ENCODE peak calls at places on chromosome 6, in ten cellular contexts. R, Q, E, N, T, I, X, J, K and W are unnamed samples.

GRCh38 chr6:170516783-170517616 is 36.1 kb downstream of the PSMB1 start:
- DNase-seq in R (peak), Q (peak), E (peak), N (peak), T (no peak), I (peak), X (peak), J (no peak), K (peak), W (peak)

GRCh38 chr6:47168176-47168575 is 126.0 kb upstream of the ADGRF1 start:
- DNase-seq in R (no peak), Q (no peak), E (peak), N (no peak), T (no peak), I (no peak), X (peak), J (no peak), K (no peak), W (no peak)

GRCh38 chr6:117550618-117551242 is 51.6 kb downstream of the GOPC start:
- DNase-seq in R (no peak), Q (no peak), E (no peak), N (no peak), T (no peak), I (no peak), X (no peak), J (no peak), K (no peak), W (no peak)

GRCh38 chr6:36963451-36964290 is 9.1 kb downstream of the PI16 start:
- DNase-seq in R (peak), Q (no peak), E (no peak), N (no peak), T (no peak), I (no peak), X (no peak), J (no peak), K (peak), W (no peak)

GRCh38 chr6:2791124-2792050 is 26.2 kb downstream of the WRNIP1 start:
- DNase-seq in R (peak), Q (peak), E (peak), N (peak), T (no peak), I (peak), X (peak), J (peak), K (peak), W (peak)

GRCh38 chr6:109523478-109523877 is 40.5 kb upstream of the ZBTB24 start:
- DNase-seq in R (no peak), Q (no peak), E (peak), N (no peak), T (no peak), I (no peak), X (no peak), J (no peak), K (no peak), W (peak)

GRCh38 chr6:81263531-81264168 is 488.8 kb downstream of the TENT5A start:
- DNase-seq in R (no peak), Q (no peak), E (no peak), N (no peak), T (no peak), I (no peak), X (no peak), J (no peak), K (no peak), W (no peak)

GRCh38 chr6:24501914-24502313 is 7.1 kb downstream of the ALDH5A1 start:
- DNase-seq in R (no peak), Q (no peak), E (no peak), N (no peak), T (no peak), I (no peak), X (no peak), J (no peak), K (no peak), W (no peak)

GRCh38 chr6:130966581-130966980 is 96.5 kb downstream of the EPB41L2 start:
- DNase-seq in R (no peak), Q (no peak), E (no peak), N (peak), T (no peak), I (no peak), X (no peak), J (no peak), K (no peak), W (no peak)

GRCh38 chr6:157892363-157892878 is 69.4 kb downstream of the SNX9 start:
- DNase-seq in R (peak), Q (no peak), E (no peak), N (no peak), T (no peak), I (no peak), X (no peak), J (no peak), K (no peak), W (no peak)

GRCh38 chr6:70547313-70547712 is 19.4 kb upstream of the SDHAF4 start:
- DNase-seq in R (peak), Q (peak), E (peak), N (peak), T (no peak), I (no peak), X (no peak), J (no peak), K (no peak), W (no peak)

GRCh38 chr6:139425780-139426179 is 51.3 kb upstream of the CITED2 start:
- DNase-seq in R (no peak), Q (no peak), E (no peak), N (no peak), T (no peak), I (no peak), X (no peak), J (no peak), K (no peak), W (no peak)

GRCh38 chr6:38713812-38714211 is 1.3 kb upstream of the DNAH8 start:
- DNase-seq in R (peak), Q (no peak), E (no peak), N (no peak), T (peak), I (no peak), X (no peak), J (no peak), K (no peak), W (no peak)

GRCh38 chr6:77620290-77620882 is 32.5 kb upstream of the MEI4 start:
- DNase-seq in R (no peak), Q (peak), E (no peak), N (no peak), T (no peak), I (peak), X (peak), J (no peak), K (no peak), W (no peak)

GRCh38 chr6:127879685-127880084 is 21.2 kb downstream of the THEMIS start:
- DNase-seq in R (no peak), Q (peak), E (peak), N (no peak), T (no peak), I (peak), X (no peak), J (no peak), K (no peak), W (no peak)

GRCh38 chr6:7986219-7986618 is 75.6 kb upstream of the TXNDC5 start:
- DNase-seq in R (no peak), Q (no peak), E (no peak), N (no peak), T (no peak), I (no peak), X (no peak), J (no peak), K (no peak), W (no peak)

GRCh38 chr6:14386263-14386981 is 268.9 kb downstream of the CD83 start:
- DNase-seq in R (no peak), Q (no peak), E (no peak), N (no peak), T (no peak), I (no peak), X (no peak), J (no peak), K (no peak), W (no peak)

GRCh38 chr6:5208491-5208890 is 52.3 kb downstream of the LYRM4 start:
- DNase-seq in R (no peak), Q (no peak), E (no peak), N (no peak), T (no peak), I (no peak), X (no peak), J (no peak), K (no peak), W (no peak)

GRCh38 chr6:6688951-6689350 is 100.4 kb downstream of the LY86 start:
- DNase-seq in R (no peak), Q (no peak), E (no peak), N (no peak), T (no peak), I (no peak), X (no peak), J (no peak), K (no peak), W (no peak)

GRCh38 chr6:122736166-122736565 is 43.4 kb upstream of the FABP7 start:
- DNase-seq in R (no peak), Q (no peak), E (no peak), N (peak), T (no peak), I (no peak), X (peak), J (no peak), K (no peak), W (no peak)

GRCh38 chr6:98845201-98846020 is 11.0 kb downstream of the POU3F2 start:
- DNase-seq in R (peak), Q (peak), E (peak), N (peak), T (no peak), I (peak), X (peak), J (peak), K (peak), W (no peak)

GRCh38 chr6:89145962-89146747 is at the start of gene PM20D2:
- DNase-seq in R (peak), Q (peak), E (no peak), N (peak), T (peak), I (peak), X (peak), J (peak), K (peak), W (peak)

GRCh38 chr6:131976545-131977061 is 25.4 kb upstream of the CCN2 start:
- DNase-seq in R (no peak), Q (no peak), E (no peak), N (no peak), T (no peak), I (no peak), X (no peak), J (no peak), K (no peak), W (peak)

GRCh38 chr6:23637296-23637695 is 488.7 kb upstream of the NRSN1 start:
- DNase-seq in R (no peak), Q (no peak), E (no peak), N (no peak), T (no peak), I (no peak), X (no peak), J (no peak), K (no peak), W (no peak)

GRCh38 chr6:101626264-101626663 is 232.8 kb downstream of the GRIK2 start:
- DNase-seq in R (no peak), Q (no peak), E (no peak), N (peak), T (no peak), I (no peak), X (no peak), J (no peak), K (no peak), W (no peak)

GRCh38 chr6:90194371-90194841 is 102.2 kb downstream of the BACH2 start:
- DNase-seq in R (no peak), Q (no peak), E (peak), N (no peak), T (no peak), I (no peak), X (no peak), J (no peak), K (no peak), W (no peak)

GRCh38 chr6:11428895-11429294 is 108.7 kb upstream of the TMEM170B start:
- DNase-seq in R (no peak), Q (no peak), E (peak), N (no peak), T (no peak), I (no peak), X (no peak), J (no peak), K (no peak), W (no peak)

GRCh38 chr6:21914121-21914973 is 320.8 kb downstream of the SOX4 start:
- DNase-seq in R (no peak), Q (no peak), E (no peak), N (no peak), T (no peak), I (no peak), X (no peak), J (no peak), K (no peak), W (no peak)

GRCh38 chr6:31834704-31835375 is 7.3 kb downstream of the HSPA1B start:
- DNase-seq in R (peak), Q (peak), E (no peak), N (peak), T (peak), I (peak), X (peak), J (peak), K (peak), W (no peak)

GRCh38 chr6:51360287-51360686 is 541.6 kb downstream of the TFAP2B start:
- DNase-seq in R (no peak), Q (no peak), E (no peak), N (no peak), T (no peak), I (no peak), X (no peak), J (no peak), K (no peak), W (no peak)

GRCh38 chr6:53795702-53796450 is 1.1 kb downstream of the LRRC1 start:
- DNase-seq in R (peak), Q (peak), E (no peak), N (peak), T (no peak), I (peak), X (peak), J (peak), K (no peak), W (no peak)

GRCh38 chr6:72757926-72758325 is 136.1 kb downstream of the KCNQ5 start:
- DNase-seq in R (no peak), Q (no peak), E (no peak), N (no peak), T (no peak), I (no peak), X (no peak), J (no peak), K (no peak), W (no peak)

GRCh38 chr6:138230759-138231398 is 12.6 kb upstream of the PBOV1 start:
- DNase-seq in R (no peak), Q (no peak), E (no peak), N (peak), T (no peak), I (no peak), X (no peak), J (no peak), K (no peak), W (no peak)

GRCh38 chr6:131213501-131213990 is 78.3 kb downstream of the AKAP7 start:
- DNase-seq in R (no peak), Q (no peak), E (no peak), N (peak), T (no peak), I (no peak), X (no peak), J (no peak), K (no peak), W (no peak)

GRCh38 chr6:32255212-32256153 is 31.6 kb upstream of the NOTCH4 start:
- DNase-seq in R (peak), Q (peak), E (peak), N (peak), T (peak), I (peak), X (peak), J (peak), K (peak), W (peak)

GRCh38 chr6:122853259-122853995 is 64.4 kb downstream of the SMPDL3A start:
- DNase-seq in R (no peak), Q (no peak), E (no peak), N (no peak), T (no peak), I (no peak), X (no peak), J (no peak), K (peak), W (no peak)

GRCh38 chr6:116971959-116972358 is 94.9 kb downstream of the RFX6 start:
- DNase-seq in R (no peak), Q (peak), E (peak), N (peak), T (no peak), I (peak), X (peak), J (no peak), K (peak), W (peak)